ENCODE peak calls at places on chromosome 14, in four cellular contexts. D is colonic mucosa, O is Panc1, M is tibial artery. P is an unnamed sample.
A peak's percentile ranks its signal among the peaks of the same experiment; 100 is the strongest.

GRCh38 chr14:81209187-81209836 is 11.4 kb downstream of the GTF2A1 start:
- DNase-seq in D (no peak), O (no peak), M (no peak), P (no peak)

GRCh38 chr14:36768638-36769337 is 107.1 kb downstream of the PAX9 start:
- DNase-seq in D (no peak), O (no peak), M (no peak), P (no peak)

GRCh38 chr14:103259801-103260628 is 74.0 kb upstream of the EIF5 start:
- DNase-seq in D (no peak), O (no peak), M (no peak), P (no peak)

GRCh38 chr14:93879362-93879983 is 47.7 kb upstream of the FAM181A start:
- DNase-seq in D (no peak), O (no peak), M (peak; percentile 51), P (no peak)

GRCh38 chr14:94752575-94752974 is 17.3 kb downstream of the GSC start:
- DNase-seq in D (no peak), O (no peak), M (no peak), P (no peak)

GRCh38 chr14:104150201-104151027 is 12.0 kb downstream of the KIF26A start:
- DNase-seq in D (no peak), O (no peak), M (no peak), P (no peak)

GRCh38 chr14:24456980-24457379 is 14.4 kb upstream of the SDR39U1 start:
- DNase-seq in D (no peak), O (no peak), M (no peak), P (peak; percentile 49)

GRCh38 chr14:74257988-74258704 is 18.9 kb downstream of the VSX2 start:
- DNase-seq in D (no peak), O (no peak), M (no peak), P (no peak)

GRCh38 chr14:90458536-90458935 is 61.7 kb downstream of the CALM1 start:
- DNase-seq in D (no peak), O (no peak), M (no peak), P (peak; percentile 51)

GRCh38 chr14:88030892-88031291 is 26.0 kb downstream of the GPR65 start:
- DNase-seq in D (no peak), O (no peak), M (no peak), P (no peak)

GRCh38 chr14:90281261-90281660 is 24.9 kb downstream of the PSMC1 start:
- DNase-seq in D (no peak), O (no peak), M (no peak), P (peak; percentile 87)

GRCh38 chr14:76926521-76927251 is 100.5 kb downstream of the LRRC74A start:
- DNase-seq in D (no peak), O (no peak), M (peak; percentile 77), P (peak; percentile 57)

GRCh38 chr14:66104486-66104885 is 381.7 kb upstream of the CCDC196 start:
- DNase-seq in D (no peak), O (no peak), M (no peak), P (no peak)

GRCh38 chr14:52596861-52597260 is 44.2 kb downstream of the GPR137C start:
- DNase-seq in D (no peak), O (no peak), M (no peak), P (peak; percentile 64)

GRCh38 chr14:90382491-90383125 is 14.2 kb upstream of the CALM1 start:
- DNase-seq in D (peak; percentile 68), O (no peak), M (peak; percentile 87), P (peak; percentile 75)

GRCh38 chr14:101539929-101540328 is 21.4 kb upstream of the DIO3 start:
- DNase-seq in D (no peak), O (no peak), M (no peak), P (no peak)

GRCh38 chr14:42214981-42215491 is 608.4 kb downstream of the LRFN5 start:
- DNase-seq in D (no peak), O (peak; percentile 89), M (no peak), P (peak; percentile 98)

GRCh38 chr14:54148251-54148650 is 191.6 kb upstream of the BMP4 start:
- DNase-seq in D (no peak), O (no peak), M (no peak), P (no peak)

GRCh38 chr14:71203306-71203705 is 296.0 kb downstream of the PCNX1 start:
- DNase-seq in D (no peak), O (no peak), M (no peak), P (no peak)

GRCh38 chr14:73674986-73675385 is 30.2 kb downstream of the DNAL1 start:
- DNase-seq in D (no peak), O (no peak), M (no peak), P (no peak)

GRCh38 chr14:30389134-30389900 is 169.6 kb upstream of the G2E3 start:
- DNase-seq in D (no peak), O (no peak), M (no peak), P (peak; percentile 2)

GRCh38 chr14:104794641-104795467 is 694 bp downstream of the AKT1 start:
- DNase-seq in D (peak; percentile 58), O (no peak), M (no peak), P (no peak)

GRCh38 chr14:92892589-92892988 is 30.4 kb upstream of the CHGA start:
- DNase-seq in D (no peak), O (no peak), M (no peak), P (peak; percentile 62)

GRCh38 chr14:20697273-20698017 is 8.9 kb downstream of the ANG start:
- DNase-seq in D (peak; percentile 80), O (peak; percentile 73), M (no peak), P (peak; percentile 44)

GRCh38 chr14:102775855-102776760 is 1.1 kb upstream of the TRAF3 start:
- DNase-seq in D (peak; percentile 67), O (no peak), M (no peak), P (no peak)

GRCh38 chr14:52522033-52522432 is 30.3 kb downstream of the TXNDC16 start:
- DNase-seq in D (no peak), O (no peak), M (no peak), P (no peak)

GRCh38 chr14:55713496-55713895 is 133.5 kb downstream of the KTN1 start:
- DNase-seq in D (no peak), O (no peak), M (no peak), P (no peak)

GRCh38 chr14:41604793-41605534 is 1.7 kb upstream of the LRFN5 start:
- DNase-seq in D (peak; percentile 16), O (no peak), M (no peak), P (no peak)

GRCh38 chr14:69107407-69108003 is 45.4 kb downstream of the DCAF5 start:
- DNase-seq in D (peak; percentile 53), O (peak; percentile 48), M (no peak), P (peak; percentile 64)

GRCh38 chr14:91888641-91889476 is 21.5 kb upstream of the TC2N start:
- DNase-seq in D (no peak), O (no peak), M (no peak), P (no peak)

GRCh38 chr14:20802341-20803084 is at the start of gene RNASE1:
- DNase-seq in D (peak; percentile 87), O (no peak), M (peak; percentile 74), P (no peak)

GRCh38 chr14:67857778-67858350 is 38.3 kb downstream of the RAD51B start:
- DNase-seq in D (no peak), O (no peak), M (no peak), P (no peak)
- TF ChIP-seq CTCF in D (no peak), O (no peak), M (no peak), P (no peak)

GRCh38 chr14:59087711-59088110 is 100.8 kb upstream of the DAAM1 start:
- DNase-seq in D (no peak), O (no peak), M (no peak), P (no peak)

GRCh38 chr14:59085207-59085739 is 103.2 kb upstream of the DAAM1 start:
- DNase-seq in D (no peak), O (no peak), M (no peak), P (peak; percentile 15)

GRCh38 chr14:59090572-59090971 is 97.9 kb upstream of the DAAM1 start:
- DNase-seq in D (no peak), O (no peak), M (no peak), P (no peak)

GRCh38 chr14:59087240-59087639 is 101.2 kb upstream of the DAAM1 start:
- DNase-seq in D (no peak), O (no peak), M (no peak), P (no peak)

GRCh38 chr14:59086241-59086899 is 102.1 kb upstream of the DAAM1 start:
- DNase-seq in D (no peak), O (no peak), M (no peak), P (no peak)
- H3K27me3 ChIP-seq in D (no peaks in the 10 kb centered on the region), O (no peaks in the 10 kb centered on the region), M (no peaks in the 10 kb centered on the region), P (peaks cover 7% of the 10 kb centered on the region)

GRCh38 chr14:32394038-32394437 is 64.9 kb downstream of the AKAP6 start:
- DNase-seq in D (no peak), O (no peak), M (no peak), P (no peak)

GRCh38 chr14:32400480-32400879 is 71.4 kb downstream of the AKAP6 start:
- DNase-seq in D (no peak), O (no peak), M (no peak), P (no peak)

GRCh38 chr14:32396874-32397273 is 67.8 kb downstream of the AKAP6 start:
- DNase-seq in D (no peak), O (no peak), M (no peak), P (no peak)

GRCh38 chr14:32399920-32400319 is 70.8 kb downstream of the AKAP6 start:
- DNase-seq in D (no peak), O (no peak), M (no peak), P (no peak)

GRCh38 chr14:32397871-32398640 is 69.0 kb downstream of the AKAP6 start:
- DNase-seq in D (no peak), O (no peak), M (no peak), P (peak; percentile 93)
- H3K27ac ChIP-seq in D (no peak overlapping the region), O (no peak overlapping the region), M (no peak overlapping the region), P (no peak overlapping the region)

GRCh38 chr14:61753631-61754030 is 8.6 kb upstream of the SNAPC1 start:
- DNase-seq in D (no peak), O (no peak), M (no peak), P (no peak)
- TF ChIP-seq CTCF in D (no peak), O (peak; percentile 24), M (no peak), P (peak; percentile 7)

GRCh38 chr14:96597680-96598079 is 95.5 kb downstream of the PAPOLA start:
- DNase-seq in D (no peak), O (no peak), M (no peak), P (no peak)
- H3K27me3 ChIP-seq in D (peaks cover 4% of the 10 kb centered on the region), O (no peaks in the 10 kb centered on the region), M (no peaks in the 10 kb centered on the region), P (peaks cover 9% of the 10 kb centered on the region)

DNA sequence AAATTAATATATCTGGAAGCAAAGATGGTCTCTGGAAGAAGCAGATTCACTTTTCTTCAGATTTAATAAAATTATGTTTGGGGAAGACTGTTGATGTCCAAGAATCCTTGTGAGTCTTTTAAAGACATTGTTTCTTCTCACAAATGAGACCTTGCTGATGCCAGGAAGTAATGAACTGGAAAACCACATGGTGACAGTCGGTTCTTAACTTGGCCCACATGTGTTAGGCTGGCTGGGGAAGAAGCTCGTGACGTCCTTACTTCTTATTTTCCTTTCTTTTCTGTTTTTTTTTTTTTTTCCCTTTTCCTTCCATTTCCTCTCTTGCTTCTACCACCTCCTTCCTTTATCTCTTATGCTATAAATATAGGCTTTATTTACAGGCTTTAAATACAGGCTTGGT is 950.2 kb downstream of the BCL11B start:
- DNase-seq in D (no peak), O (no peak), M (no peak), P (no peak)
- H3K27ac ChIP-seq in D (no peak overlapping the region), O (no peak overlapping the region), M (no peak overlapping the region), P (no peak overlapping the region)

P was measured in foreskin keratinocyte.